ENCODE peak calls at places on chromosomes 12 and 14, in ten cellular contexts. Z is colonic mucosa; B is CD8-positive, alpha-beta T cell; H is stomach; R is cardiac muscle cell; A is fibroblast of the aortic adventitia; X is uterus; N is foreskin fibroblast; S is AG04449; M is AG09309. K is an unnamed sample.

GRCh38 chr12:6180300-6181051 is 19.7 kb upstream of the CD9 start:
- DNase-seq in B (no peak), A (peak), N (peak), X (peak), H (peak), Z (peak), S (no peak), M (no peak), R (no peak), K (no peak)

GRCh38 chr14:93936245-93936644 is 9.1 kb downstream of the FAM181A start:
- DNase-seq in R (peak), Z (no peak), B (no peak), S (no peak), X (no peak), N (no peak), A (no peak), M (no peak), H (no peak), K (peak)

GRCh38 chr12:123030686-123031085 is 50.2 kb downstream of the ARL6IP4 start:
- DNase-seq in N (no peak), M (no peak), A (no peak), H (no peak), S (no peak), X (no peak), Z (no peak), R (no peak), B (no peak), K (no peak)

GRCh38 chr14:23209651-23210423 is 26.4 kb upstream of the SLC7A8 start:
- DNase-seq in A (no peak), X (no peak), B (no peak), R (no peak), Z (no peak), M (no peak), H (no peak), S (no peak), N (peak), K (no peak)

GRCh38 chr14:74368026-74368425 is 19.8 kb downstream of the VRTN start:
- DNase-seq in N (no peak), S (no peak), A (no peak), X (no peak), M (no peak), Z (no peak), R (no peak), B (no peak), H (no peak), K (no peak)

GRCh38 chr14:93081875-93082570 is 33.7 kb downstream of the ITPK1 start:
- DNase-seq in N (no peak), Z (no peak), R (no peak), H (no peak), M (no peak), A (no peak), S (no peak), X (no peak), B (peak), K (no peak)

GRCh38 chr12:31947971-31948370 is 11.2 kb upstream of the RESF1 start:
- DNase-seq in X (no peak), M (no peak), H (no peak), B (no peak), A (no peak), R (no peak), Z (no peak), S (no peak), N (no peak), K (no peak)

GRCh38 chr14:104094709-104095425 is 9.4 kb downstream of the ASPG start:
- DNase-seq in R (peak), Z (peak), N (peak), A (peak), M (no peak), S (no peak), H (peak), B (peak), X (no peak), K (peak)

GRCh38 chr14:52563120-52563519 is 10.5 kb downstream of the GPR137C start:
- DNase-seq in B (no peak), N (peak), H (no peak), S (peak), R (no peak), A (peak), M (peak), X (no peak), Z (no peak), K (no peak)

DNA sequence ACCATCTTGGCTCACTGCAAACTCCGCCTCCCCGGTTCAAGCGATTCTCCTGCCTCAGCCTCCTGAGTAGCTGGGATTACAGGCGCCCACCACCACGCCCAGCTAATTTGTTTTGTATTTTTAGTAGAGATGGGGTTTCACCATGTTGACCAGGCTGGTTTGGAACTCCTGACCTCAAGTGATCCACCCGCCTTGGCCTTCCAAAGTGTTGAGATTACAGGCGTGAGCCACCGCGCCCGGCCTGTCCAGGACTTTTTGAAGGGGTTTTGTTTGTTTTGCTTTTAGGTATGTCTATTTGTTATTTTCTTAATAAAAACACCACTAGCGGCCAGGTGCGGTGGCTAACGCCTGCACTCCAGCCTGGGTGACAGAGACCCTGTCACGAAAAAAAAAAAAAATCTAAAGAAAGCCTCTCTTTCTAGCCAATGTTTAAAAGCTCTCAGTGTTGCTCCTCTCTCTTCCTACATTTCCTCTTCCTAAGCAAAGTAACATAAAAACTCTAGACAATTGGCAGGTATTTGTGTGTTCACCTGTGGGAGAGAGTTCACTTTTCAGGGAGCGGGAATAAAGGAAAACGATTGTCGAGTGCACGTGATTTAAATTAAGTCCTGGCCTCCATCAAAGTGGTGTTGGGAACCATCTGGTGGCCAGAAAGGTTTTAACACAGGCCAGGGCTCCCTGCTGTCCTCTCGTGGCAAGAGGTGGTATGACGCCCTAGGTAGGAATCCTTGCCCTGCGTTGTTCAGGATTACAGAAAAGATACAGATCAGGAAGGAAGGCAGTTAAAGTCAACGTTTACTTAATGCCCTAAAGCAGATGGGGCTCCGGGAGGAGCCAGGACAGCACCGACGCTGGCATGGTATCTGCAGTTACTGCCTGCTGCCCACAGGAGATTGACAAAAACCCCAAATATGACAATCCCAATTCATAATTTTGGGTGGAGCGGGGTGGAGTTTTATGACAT is 36.2 kb upstream of the ATP23 start:
- DNase-seq in B (peak), Z (peak), X (peak), R (peak), M (no peak), A (peak), S (no peak), H (peak), N (peak), K (peak)
- TF ChIP-seq CTCF in B (peak), Z (peak), X (peak), R (peak), M (peak), A (peak), S (peak), H (peak), N (peak), K (peak)

GRCh38 chr14:60090864-60091519 is 731 bp upstream of the PCNX4 start:
- DNase-seq in A (peak), Z (peak), X (peak), H (peak), M (no peak), S (no peak), N (peak), R (peak), B (peak), K (no peak)

GRCh38 chr14:60092516-60092915 is 793 bp downstream of the PCNX4 start:
- DNase-seq in B (no peak), N (no peak), Z (peak), A (peak), X (no peak), H (no peak), R (peak), M (no peak), S (no peak), K (no peak)

GRCh38 chr14:60093088-60093487 is 1.4 kb downstream of the PCNX4 start:
- DNase-seq in X (no peak), M (no peak), N (no peak), R (no peak), A (peak), H (no peak), S (no peak), Z (no peak), B (no peak), K (no peak)

GRCh38 chr14:60093606-60094005 is 1.9 kb downstream of the PCNX4 start:
- DNase-seq in A (peak), N (no peak), X (no peak), R (no peak), Z (no peak), M (no peak), B (no peak), S (no peak), H (no peak), K (no peak)

DNA sequence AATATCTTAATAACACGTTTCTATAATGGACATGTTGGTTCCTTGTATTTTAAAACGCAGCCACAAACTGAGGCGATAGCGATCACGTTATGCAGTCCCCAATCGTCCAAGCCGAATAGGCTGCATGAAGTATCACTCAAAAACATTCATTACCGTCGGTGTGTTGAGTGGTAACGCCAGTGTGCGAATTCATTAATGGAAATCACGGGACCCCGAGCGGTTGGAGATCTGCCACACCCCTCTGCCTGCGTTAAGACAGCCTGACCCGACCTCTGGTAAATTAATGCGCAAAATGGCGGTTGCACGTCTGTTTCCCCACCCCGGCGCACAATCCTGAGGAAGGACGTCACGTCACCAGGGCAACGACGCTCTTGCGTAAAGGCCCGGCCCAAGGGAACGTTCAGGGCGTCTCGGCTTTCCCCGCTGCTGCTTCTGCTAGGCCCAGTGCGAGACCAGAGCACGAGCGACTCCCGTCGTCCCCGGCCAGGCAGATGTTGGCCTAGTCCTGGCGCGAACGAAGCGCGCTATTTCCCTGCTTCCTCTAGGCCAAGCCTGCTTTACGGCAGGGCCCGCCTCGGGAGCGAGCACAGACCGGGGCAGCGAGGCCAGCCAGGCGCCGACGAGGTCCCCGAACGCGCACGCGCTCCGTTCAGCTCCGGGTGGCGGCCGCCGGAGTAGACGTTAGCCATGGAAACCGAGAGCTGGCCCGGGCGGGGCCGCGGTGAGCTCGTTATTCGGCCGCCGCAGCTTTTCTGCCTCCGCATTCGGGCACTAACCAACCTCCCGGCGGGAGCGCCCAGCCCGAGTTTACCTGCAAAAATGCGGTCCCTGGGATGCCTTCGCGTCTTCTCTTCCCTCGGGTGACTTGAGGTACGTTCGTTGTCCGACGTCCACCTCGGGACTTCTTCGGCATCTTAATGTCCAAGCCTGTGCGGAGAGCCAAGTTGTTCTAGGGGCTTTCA is at the start of gene PCNX4:
- DNase-seq in H (peak), A (peak), M (peak), R (peak), X (peak), S (peak), N (peak), Z (peak), B (peak), K (peak)
- TF ChIP-seq CTCF in H (no peak), A (no peak), M (no peak), R (no peak), X (no peak), S (no peak), N (no peak), Z (no peak), B (no peak), K (no peak)

GRCh38 chr12:12561305-12562015 is 1.2 kb downstream of the DUSP16 start:
- DNase-seq in B (peak), X (peak), A (peak), S (no peak), R (peak), N (peak), M (no peak), Z (peak), H (peak), K (peak)

GRCh38 chr12:12559699-12560296 is 2.9 kb downstream of the DUSP16 start:
- DNase-seq in M (no peak), R (no peak), S (no peak), B (no peak), Z (no peak), X (no peak), A (no peak), H (no peak), N (no peak), K (no peak)

GRCh38 chr12:12562585-12563245 is at the start of gene DUSP16:
- DNase-seq in X (peak), H (peak), N (peak), B (peak), S (peak), Z (peak), R (peak), A (peak), M (peak), K (peak)

GRCh38 chr12:12562016-12562483 is 613 bp downstream of the DUSP16 start:
- DNase-seq in M (no peak), X (peak), N (no peak), A (peak), Z (peak), H (no peak), B (peak), S (no peak), R (peak), K (peak)

DNA sequence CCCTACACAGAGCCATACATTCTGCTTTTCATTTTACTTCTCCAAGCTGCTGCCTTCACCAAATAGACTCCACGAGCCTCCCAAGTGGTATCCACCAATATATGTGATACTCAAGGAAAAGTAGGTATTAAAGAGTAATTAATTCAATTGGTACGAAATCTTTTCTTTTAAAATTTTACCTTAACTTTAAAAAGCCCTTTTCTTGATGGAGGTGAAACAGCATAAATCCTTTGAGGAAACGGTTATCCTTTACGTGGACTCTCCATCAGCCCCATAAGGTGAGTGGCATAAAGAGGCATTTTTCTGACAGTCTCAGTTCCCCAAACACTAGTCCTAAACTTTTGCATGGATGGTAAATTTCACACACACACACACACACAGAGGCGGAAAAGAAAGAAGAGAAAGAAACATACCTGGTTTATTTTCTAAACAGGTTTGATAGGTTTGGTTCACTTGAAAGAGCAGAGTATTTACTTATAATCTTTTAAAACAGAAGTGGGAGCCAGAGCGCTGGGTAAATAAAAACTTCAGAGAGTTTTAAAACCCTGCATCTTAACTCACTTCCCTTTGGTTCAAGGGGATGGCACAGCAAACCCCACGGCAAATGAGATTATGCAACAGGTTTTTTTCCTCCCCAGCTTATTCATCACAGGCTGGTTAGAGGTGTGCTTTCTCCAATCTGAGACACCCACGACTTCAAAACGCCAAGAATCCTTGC is 1.9 kb downstream of the DUSP16 start:
- DNase-seq in M (no peak), X (peak), B (peak), R (peak), Z (peak), S (no peak), A (peak), N (no peak), H (peak), K (no peak)
- TF ChIP-seq CTCF in M (no peak), X (no peak), B (peak), R (no peak), Z (no peak), S (no peak), A (no peak), N (no peak), H (no peak), K (no peak)

DNA sequence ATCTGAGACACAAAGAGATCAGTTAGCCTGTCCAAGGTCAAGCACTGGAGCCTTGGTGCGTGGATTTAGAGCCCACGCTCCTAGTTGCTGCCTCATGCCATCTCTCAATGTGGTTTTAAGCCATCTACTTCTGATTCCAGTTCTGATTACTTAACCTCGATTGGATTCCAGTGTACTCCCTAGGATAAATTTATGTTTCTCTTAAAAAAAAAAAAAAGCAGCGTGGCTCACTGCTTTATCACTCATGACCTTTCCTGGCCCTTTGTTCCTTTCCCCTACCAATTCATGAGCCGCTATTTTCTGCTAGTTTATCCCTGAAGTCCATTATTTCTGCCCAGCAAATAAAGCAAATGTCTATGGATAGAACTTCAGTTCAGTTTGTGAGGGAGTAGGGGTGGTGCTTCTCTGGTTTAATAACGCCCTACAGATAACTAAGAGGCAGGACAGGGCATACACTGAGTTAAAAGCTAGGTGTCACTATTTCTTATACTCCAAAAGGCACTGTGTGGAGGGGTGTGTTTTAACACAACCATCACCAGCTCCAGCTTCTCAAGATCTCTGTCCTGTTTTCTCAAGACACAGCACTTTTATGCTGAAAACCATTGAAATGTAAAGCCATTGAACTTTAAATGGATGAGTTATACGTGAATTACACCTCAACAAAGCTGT is 9.8 kb upstream of the PARP11 start:
- DNase-seq in N (peak), X (no peak), H (no peak), S (no peak), Z (no peak), M (no peak), R (peak), A (peak), B (no peak), K (no peak)
- TF ChIP-seq CTCF in N (peak), X (peak), H (no peak), S (peak), Z (no peak), M (peak), R (peak), A (peak), B (no peak), K (peak)

GRCh38 chr12:56602239-56602638 is 27.9 kb downstream of the BAZ2A start:
- DNase-seq in N (no peak), H (no peak), A (no peak), R (no peak), B (no peak), S (no peak), M (no peak), X (no peak), Z (no peak), K (no peak)

GRCh38 chr12:56599797-56600196 is 30.3 kb downstream of the BAZ2A start:
- DNase-seq in B (no peak), X (no peak), A (no peak), H (no peak), M (no peak), N (no peak), Z (no peak), R (no peak), S (no peak), K (no peak)

GRCh38 chr12:56599041-56599440 is 31.1 kb downstream of the BAZ2A start:
- DNase-seq in H (no peak), Z (no peak), S (no peak), X (no peak), N (no peak), R (no peak), M (no peak), B (no peak), A (no peak), K (no peak)

GRCh38 chr12:56600753-56601152 is 29.4 kb downstream of the BAZ2A start:
- DNase-seq in Z (no peak), N (no peak), M (no peak), B (no peak), S (no peak), R (no peak), H (no peak), A (no peak), X (no peak), K (no peak)

DNA sequence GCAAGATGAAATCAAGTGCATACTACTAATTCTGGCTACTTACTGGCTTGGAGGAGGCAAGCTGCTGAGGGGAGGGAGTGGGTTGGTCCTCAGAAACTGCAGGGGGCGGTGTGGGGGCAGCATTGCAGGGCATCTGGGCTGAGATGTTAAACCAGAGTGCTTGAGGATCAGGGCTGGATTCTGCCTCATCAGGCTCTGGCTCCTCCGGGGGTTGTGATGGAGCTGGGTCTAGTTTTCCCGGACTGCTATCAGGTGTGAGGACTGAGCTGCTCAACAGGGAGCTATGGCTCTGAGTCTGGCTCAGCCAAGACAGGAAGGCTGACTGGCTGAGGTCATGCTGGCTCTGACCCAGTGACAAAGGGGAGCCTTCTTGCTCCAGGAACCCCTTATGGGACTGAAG is 28.6 kb downstream of the BAZ2A start:
- DNase-seq in H (no peak), S (no peak), M (no peak), R (peak), A (no peak), N (no peak), X (no peak), Z (peak), B (peak), K (no peak)
- TF ChIP-seq CTCF in H (no peak), S (peak), M (peak), R (no peak), A (no peak), N (no peak), X (no peak), Z (no peak), B (no peak), K (peak)

GRCh38 chr12:124679047-124679446 is 111.6 kb upstream of the NCOR2 start:
- DNase-seq in M (no peak), R (no peak), A (no peak), B (no peak), X (no peak), N (no peak), H (no peak), Z (no peak), S (no peak), K (no peak)

GRCh38 chr12:124681779-124682391 is 114.5 kb upstream of the NCOR2 start:
- DNase-seq in R (no peak), M (no peak), B (no peak), S (no peak), X (peak), N (peak), H (no peak), Z (peak), A (peak), K (no peak)

GRCh38 chr12:124679533-124680371 is 112.3 kb upstream of the NCOR2 start:
- DNase-seq in N (peak), R (no peak), M (no peak), A (no peak), B (no peak), H (peak), X (peak), S (no peak), Z (peak), K (no peak)

GRCh38 chr12:124682425-124683329 is 115.3 kb upstream of the NCOR2 start:
- DNase-seq in X (no peak), M (no peak), H (no peak), A (no peak), S (no peak), B (no peak), N (no peak), Z (peak), R (no peak), K (no peak)

GRCh38 chr12:124680863-124681778 is 113.7 kb upstream of the NCOR2 start:
- DNase-seq in M (peak), X (peak), A (peak), B (no peak), Z (peak), R (no peak), S (no peak), H (no peak), N (peak), K (peak)
- TF ChIP-seq CTCF in M (peak), X (no peak), A (peak), B (no peak), Z (no peak), R (peak), S (no peak), H (no peak), N (peak), K (peak)

K was measured in neural crest cell.